ENCODE peak calls at places on chromosome 13, in four cellular contexts. Y is nephron progenitor cell; Q is fibroblast of villous mesenchyme; U is CD8-positive, alpha-beta T cell. M is an unnamed sample.

GRCh38 chr13:43154839-43155238 is 131.5 kb downstream of the DNAJC15 start:
- DNase-seq in Y (no peak), Q (no peak), U (no peak), M (no peak)

GRCh38 chr13:75256922-75257321 is 225.0 kb downstream of the TBC1D4 start:
- DNase-seq in Y (no peak), Q (no peak), U (no peak), M (no peak)

GRCh38 chr13:30334663-30335386 is 27.5 kb upstream of the KATNAL1 start:
- DNase-seq in Y (no peak), Q (peak; percentile 33), U (no peak), M (no peak)

GRCh38 chr13:40230833-40231266 is 435.6 kb downstream of the FOXO1 start:
- DNase-seq in Y (no peak), Q (peak; percentile 81), U (no peak), M (no peak)

GRCh38 chr13:110644892-110645521 is 29.7 kb downstream of the NAXD start:
- DNase-seq in Y (peak; percentile 71), Q (peak; percentile 66), U (peak; percentile 66), M (no peak)

GRCh38 chr13:66933994-66934393 is 296.1 kb downstream of the PCDH9 start:
- DNase-seq in Y (no peak), Q (no peak), U (no peak), M (no peak)

GRCh38 chr13:31050486-31051400 is 111.0 kb downstream of the HSPH1 start:
- DNase-seq in Y (no peak), Q (no peak), U (no peak), M (no peak)

GRCh38 chr13:26025196-26025595 is 26.6 kb downstream of the SHISA2 start:
- DNase-seq in Y (no peak), Q (no peak), U (no peak), M (no peak)

GRCh38 chr13:96958286-96958891 is 35.9 kb downstream of the OXGR1 start:
- DNase-seq in Y (peak; percentile 12), Q (peak; percentile 28), U (no peak), M (no peak)

DNA sequence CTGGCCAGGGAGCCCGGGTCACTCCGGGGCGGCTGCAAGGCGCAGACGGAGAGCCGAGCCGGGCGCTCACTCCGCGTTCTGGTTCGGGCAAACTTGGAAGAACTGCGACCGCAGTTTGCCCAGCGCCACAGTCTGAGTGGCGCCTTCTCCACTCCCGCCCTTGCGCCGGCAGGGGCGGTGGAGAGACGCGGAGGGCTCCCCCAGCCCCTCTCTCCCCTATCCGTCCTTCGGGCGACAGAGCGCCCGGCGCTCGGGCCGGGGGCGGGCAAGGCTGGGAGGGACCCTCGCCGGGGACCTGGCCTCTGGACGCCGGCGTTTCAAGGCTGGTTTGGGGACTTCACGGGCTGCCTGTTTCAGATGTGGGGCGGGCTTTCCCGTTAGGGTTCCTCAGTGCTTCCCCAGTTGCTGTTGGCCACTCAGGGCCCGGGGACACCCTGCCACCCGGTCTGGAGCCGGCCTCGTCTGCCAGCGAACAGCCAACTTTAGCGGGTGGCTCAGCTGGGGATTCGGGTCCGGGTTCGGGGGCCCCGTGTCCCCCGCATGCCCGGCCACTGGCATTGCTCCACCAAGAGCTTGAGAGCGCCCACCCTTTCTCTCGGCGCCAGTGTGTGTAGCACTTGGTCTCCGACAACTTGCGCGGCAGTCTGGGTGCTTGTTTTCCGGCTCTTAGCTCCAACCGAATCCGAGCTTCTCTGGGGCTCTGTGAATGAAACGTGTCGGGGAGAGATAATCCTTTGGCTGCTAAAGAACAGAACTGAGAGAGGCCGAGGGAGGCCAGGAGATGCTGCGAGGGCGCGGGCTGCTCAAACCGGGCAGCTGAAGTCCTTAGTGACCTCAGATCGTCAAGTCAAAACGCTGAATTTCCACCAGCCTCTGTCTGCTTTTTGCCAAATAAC is 1.5 kb downstream of the GPC6 start:
- DNase-seq in Y (peak; percentile 80), Q (peak; percentile 91), U (no peak), M (peak; percentile 25)
- TF ChIP-seq CTCF in Y (peak; percentile 67), Q (peak; percentile 58), U (no peak), M (peak; percentile 44)

GRCh38 chr13:24230428-24231072 is 70.0 kb downstream of the SPATA13 start:
- DNase-seq in Y (no peak), Q (no peak), U (no peak), M (no peak)

GRCh38 chr13:24234200-24234915 is 73.8 kb downstream of the SPATA13 start:
- DNase-seq in Y (no peak), Q (no peak), U (peak; percentile 17), M (no peak)

GRCh38 chr13:24232037-24232436 is 71.5 kb downstream of the SPATA13 start:
- DNase-seq in Y (no peak), Q (no peak), U (no peak), M (no peak)

GRCh38 chr13:24233351-24233901 is 72.9 kb downstream of the SPATA13 start:
- DNase-seq in Y (no peak), Q (peak; percentile 64), U (no peak), M (no peak)

GRCh38 chr13:24232474-24232873 is 72.0 kb downstream of the SPATA13 start:
- DNase-seq in Y (no peak), Q (no peak), U (no peak), M (no peak)
- TF ChIP-seq CTCF in Y (no peak), Q (no peak), U (no peak), M (no peak)

DNA sequence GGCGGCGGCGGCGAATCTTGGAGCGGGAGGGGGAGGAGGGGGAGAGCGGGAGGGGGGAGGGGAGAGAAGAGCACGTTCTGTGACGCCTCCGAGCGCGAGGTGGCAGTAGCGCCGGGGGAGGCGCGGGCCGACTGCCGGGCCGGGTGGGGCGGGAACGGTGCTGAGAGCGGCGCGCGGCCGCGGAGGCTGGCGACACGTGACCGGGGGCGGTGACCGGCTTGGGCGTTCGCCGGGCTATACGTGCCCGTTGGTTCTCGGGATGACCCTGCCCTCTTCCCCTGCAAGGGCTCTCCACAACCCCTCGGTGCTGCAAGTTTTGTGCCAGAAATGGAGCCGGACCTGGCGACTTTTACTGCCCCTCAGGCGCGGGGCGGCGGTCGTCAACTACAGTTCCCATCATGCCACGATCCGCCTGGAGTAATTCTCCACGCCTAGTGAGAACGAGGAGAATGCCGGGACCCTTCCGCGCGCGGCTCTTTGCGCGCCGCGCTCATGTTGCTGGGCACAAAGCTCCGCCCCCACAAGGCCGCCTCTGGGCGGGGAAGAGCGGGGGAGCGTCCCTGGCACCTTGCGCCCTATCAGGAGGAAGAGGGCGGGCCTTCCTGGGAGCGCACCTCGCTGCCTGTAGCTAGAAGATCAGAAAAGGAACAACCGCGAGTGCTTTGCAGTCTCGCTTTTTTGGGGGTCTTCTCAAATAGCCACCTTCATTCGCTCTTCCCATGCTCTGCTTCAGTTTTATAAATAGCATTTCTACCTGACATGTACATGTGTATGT is at the start of gene KPNA3:
- DNase-seq in Y (peak; percentile 95), Q (peak; percentile 95), U (peak; percentile 96), M (peak; percentile 65)
- TF ChIP-seq CTCF in Y (no peak), Q (no peak), U (no peak), M (peak; percentile 34)

GRCh38 chr13:101202590-101202989 is 213.7 kb downstream of the NALCN start:
- DNase-seq in Y (no peak), Q (no peak), U (no peak), M (no peak)
- TF ChIP-seq CTCF in Y (no peak), Q (peak; percentile 14), U (no peak), M (no peak)

DNA sequence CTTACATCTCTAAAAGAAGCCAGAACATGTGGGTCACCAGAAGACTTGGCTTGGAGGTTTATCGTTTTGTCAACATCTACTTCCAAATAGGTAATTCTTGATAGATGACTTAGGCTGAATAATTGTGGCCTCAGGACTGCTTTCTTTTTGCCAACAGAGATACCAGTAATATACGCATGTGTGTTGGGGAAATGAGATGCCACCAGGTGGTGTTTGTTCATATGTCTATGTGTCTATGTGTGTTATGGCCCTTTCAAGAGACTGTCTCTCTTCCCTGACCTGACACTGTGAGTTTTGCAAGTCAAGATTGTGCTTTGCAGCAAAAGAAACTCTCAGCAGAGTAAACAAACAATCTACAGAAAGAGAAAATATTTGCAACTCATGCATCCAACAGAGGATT is 31.6 kb upstream of the METTL21C start:
- DNase-seq in Y (no peak), Q (peak; percentile 33), U (no peak), M (no peak)
- TF ChIP-seq CTCF in Y (no peak), Q (peak; percentile 19), U (no peak), M (no peak)

GRCh38 chr13:112821340-112822055 is 131.7 kb downstream of the ATP11A start:
- DNase-seq in Y (no peak), Q (peak; percentile 65), U (peak; percentile 9), M (no peak)
- TF ChIP-seq CTCF in Y (no peak), Q (no peak), U (no peak), M (no peak)

DNA sequence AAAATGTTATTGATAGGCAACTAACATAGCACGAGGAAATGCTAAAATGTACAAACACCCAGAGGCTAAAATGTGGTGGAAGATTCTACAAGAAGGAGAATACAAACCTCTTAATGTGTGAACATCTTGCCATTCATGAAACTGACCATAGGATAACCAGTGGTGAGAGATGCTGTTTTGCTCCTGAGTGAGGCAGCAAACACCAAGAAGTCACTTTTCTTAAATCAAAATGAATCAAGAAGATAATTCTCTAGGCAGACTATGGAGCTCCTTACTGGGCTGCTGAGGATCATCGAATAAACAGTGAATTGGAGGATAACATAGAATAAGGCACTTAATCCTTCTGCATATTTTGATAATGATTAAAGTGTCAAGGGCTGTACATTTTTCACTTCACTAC is 375.4 kb upstream of the SLITRK6 start:
- DNase-seq in Y (no peak), Q (no peak), U (no peak), M (no peak)
- TF ChIP-seq CTCF in Y (no peak), Q (no peak), U (no peak), M (peak; percentile 45)